ENCODE peak calls at places on chromosomes 2 and 18, in six cellular contexts. V, H, I, S, B and K are unnamed samples.

GRCh38 chr18:6069103-6069502 is 173.8 kb upstream of the TMEM200C start:
- DNase-seq in B (no peak), I (no peak), S (no peak), V (no peak), H (peak; percentile 56), K (no peak)

GRCh38 chr2:186493564-186494085 is 7.6 kb downstream of the ZC3H15 start:
- DNase-seq in S (no peak), V (no peak), B (no peak), I (no peak), H (no peak), K (no peak)

GRCh38 chr2:138814123-138814883 is 34.1 kb upstream of the NXPH2 start:
- DNase-seq in H (peak; percentile 42), B (no peak), I (no peak), S (no peak), V (no peak), K (no peak)

GRCh38 chr2:40317047-40317446 is 134.8 kb downstream of the SLC8A1 start:
- DNase-seq in V (no peak), B (no peak), S (no peak), H (peak; percentile 64), I (peak; percentile 42), K (no peak)

GRCh38 chr2:200159366-200159720 is 147.2 kb upstream of the SPATS2L start:
- DNase-seq in H (peak; percentile 11), I (no peak), V (no peak), S (no peak), B (no peak), K (no peak)

GRCh38 chr2:151156431-151156830 is 105.2 kb downstream of the RBM43 start:
- DNase-seq in S (no peak), H (no peak), I (peak; percentile 36), B (no peak), V (no peak), K (no peak)

GRCh38 chr2:230356084-230356483 is 29.1 kb downstream of the SP140L start:
- DNase-seq in V (no peak), S (no peak), H (no peak), I (peak; percentile 51), B (no peak), K (no peak)

GRCh38 chr2:20377738-20378137 is 27.1 kb upstream of the PUM2 start:
- DNase-seq in I (no peak), B (no peak), H (no peak), V (no peak), S (no peak), K (no peak)

GRCh38 chr2:69185807-69186206 is 172.8 kb downstream of the ANTXR1 start:
- DNase-seq in B (no peak), I (peak; percentile 91), H (peak; percentile 82), S (no peak), V (no peak), K (no peak)

GRCh38 chr2:70685771-70686171 is 82.2 kb downstream of the ADD2 start:
- DNase-seq in S (no peak), V (no peak), H (no peak), I (no peak), B (no peak), K (peak; percentile 46)

GRCh38 chr2:111671426-111672150 is 212.4 kb downstream of the ANAPC1 start:
- DNase-seq in I (peak; percentile 52), S (no peak), B (peak; percentile 35), H (no peak), V (peak; percentile 65), K (no peak)

GRCh38 chr18:39806519-39806918 is 2148.5 kb upstream of the PIK3C3 start:
- DNase-seq in I (peak; percentile 33), S (no peak), B (no peak), V (no peak), H (peak; percentile 15), K (no peak)

GRCh38 chr18:2898131-2898640 is 51.4 kb downstream of the EMILIN2 start:
- DNase-seq in V (no peak), I (peak; percentile 82), B (no peak), H (peak; percentile 71), S (no peak), K (no peak)

GRCh38 chr2:131155208-131155855 is 50.2 kb downstream of the PLEKHB2 start:
- DNase-seq in I (no peak), B (no peak), S (no peak), V (no peak), H (no peak), K (no peak)

GRCh38 chr18:53795610-53796009 is 428.9 kb downstream of the MBD2 start:
- DNase-seq in I (no peak), V (no peak), S (no peak), H (no peak), B (no peak), K (no peak)

GRCh38 chr2:203574824-203575223 is 39.7 kb upstream of the RAPH1 start:
- DNase-seq in H (no peak), V (no peak), I (no peak), S (no peak), B (no peak), K (no peak)

GRCh38 chr2:54556659-54557121 is 100.6 kb downstream of the SPTBN1 start:
- DNase-seq in V (no peak), I (peak; percentile 84), B (no peak), S (no peak), H (no peak), K (no peak)

GRCh38 chr2:7819860-7820259 is 862.0 kb upstream of the ID2 start:
- DNase-seq in H (no peak), I (no peak), V (no peak), B (no peak), S (no peak), K (no peak)

GRCh38 chr18:7358989-7359726 is 128.3 kb downstream of the LRRC30 start:
- DNase-seq in V (no peak), I (no peak), B (no peak), S (no peak), H (no peak), K (no peak)

GRCh38 chr2:19538411-19538963 is 180.1 kb upstream of the OSR1 start:
- DNase-seq in I (peak; percentile 92), V (peak; percentile 74), B (no peak), H (peak; percentile 99), S (no peak), K (no peak)

GRCh38 chr2:236715511-236715961 is 145.9 kb downstream of the ACKR3 start:
- DNase-seq in I (peak; percentile 52), S (no peak), B (peak; percentile 46), H (no peak), V (peak; percentile 54), K (no peak)
- H3K4me3 ChIP-seq in I (no peak overlapping the region), S (no peak overlapping the region), B (no peak overlapping the region), H (no peak overlapping the region), V (no peak overlapping the region), K (no peak overlapping the region)

DNA sequence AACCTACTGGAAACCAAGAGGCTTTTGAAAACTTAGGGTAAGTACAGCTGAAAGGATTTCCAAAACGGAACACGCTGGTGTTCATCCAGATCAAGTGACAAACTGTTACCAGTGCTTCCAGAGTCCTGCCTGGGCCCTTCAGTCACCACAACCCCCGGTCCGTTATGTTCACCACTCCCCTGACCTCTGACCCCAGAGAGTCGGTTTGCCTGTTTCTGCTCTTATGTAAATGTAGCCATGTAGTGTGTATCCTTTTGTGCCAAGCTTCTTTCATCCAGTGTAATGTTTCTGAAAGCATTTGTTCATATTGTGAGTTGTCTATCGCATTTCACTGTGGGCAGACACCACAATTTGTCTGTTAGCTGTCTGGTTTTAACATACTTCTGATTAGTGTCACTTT is 217.5 kb downstream of the NCK2 start:
- DNase-seq in S (no peak), H (no peak), B (no peak), V (no peak), I (no peak), K (no peak)
- H3K27ac ChIP-seq in S (no peak overlapping the region), H (no peak overlapping the region), B (no peak overlapping the region), V (no peak overlapping the region), I (no peak overlapping the region), K (no peak overlapping the region)

GRCh38 chr18:12283666-12284065 is 24.4 kb upstream of the TUBB6 start:
- DNase-seq in I (no peak), H (no peak), B (no peak), V (no peak), S (no peak), K (no peak)

GRCh38 chr18:12288406-12288762 is 19.7 kb upstream of the TUBB6 start:
- DNase-seq in H (no peak), V (no peak), I (no peak), B (no peak), S (no peak), K (no peak)

GRCh38 chr18:12283256-12283655 is 24.8 kb upstream of the TUBB6 start:
- DNase-seq in V (no peak), S (no peak), I (peak; percentile 55), H (peak; percentile 86), B (no peak), K (no peak)

GRCh38 chr18:12290086-12290485 is 18.0 kb upstream of the TUBB6 start:
- DNase-seq in H (no peak), S (no peak), V (no peak), I (no peak), B (no peak), K (peak; percentile 41)

DNA sequence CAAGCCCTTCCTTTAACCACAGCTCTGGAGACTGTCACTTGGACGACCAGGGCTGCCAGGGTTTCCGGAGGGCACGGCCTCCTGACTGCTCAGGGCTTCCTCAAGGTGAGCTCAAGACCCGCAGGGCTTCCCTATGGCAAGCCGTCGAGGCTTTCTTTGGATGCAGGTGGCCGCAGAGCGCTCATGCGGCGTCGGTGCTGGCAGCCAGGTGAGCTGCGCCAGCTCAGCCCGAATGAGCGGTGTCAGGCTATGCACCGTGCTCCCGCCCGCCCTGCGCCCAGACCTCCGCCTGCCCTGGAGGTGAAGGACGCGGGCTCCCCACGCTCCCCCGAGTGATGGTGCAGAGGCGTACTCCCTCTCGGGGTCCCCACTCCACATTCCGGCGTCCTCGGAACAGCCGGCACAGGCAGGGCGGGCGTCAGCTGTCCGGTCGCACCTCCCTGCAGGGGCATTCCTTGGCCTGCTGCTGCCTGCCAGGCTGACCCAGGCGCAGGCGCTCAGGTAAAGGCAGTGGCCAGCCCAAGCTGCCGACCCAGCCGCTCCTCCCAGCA is 20.8 kb upstream of the TUBB6 start:
- DNase-seq in B (no peak), S (no peak), I (no peak), V (no peak), H (no peak), K (peak; percentile 71)
- H3K4me3 ChIP-seq in B (peak overlapping the region; percentile 48), S (peak overlapping the region; percentile 43), I (peak overlapping the region; percentile 73), V (peak overlapping the region; percentile 49), H (peak overlapping the region; percentile 70), K (peak overlapping the region; percentile 45)

GRCh38 chr2:42928692-42929576 is 136.6 kb upstream of the HAAO start:
- DNase-seq in H (peak; percentile 19), B (no peak), V (peak; percentile 71), I (peak; percentile 62), S (no peak), K (peak; percentile 57)

GRCh38 chr2:42931147-42931817 is 138.9 kb upstream of the HAAO start:
- DNase-seq in S (no peak), I (peak; percentile 53), V (no peak), B (no peak), H (no peak), K (peak; percentile 29)

GRCh38 chr2:42929985-42930581 is 137.7 kb upstream of the HAAO start:
- DNase-seq in S (no peak), I (peak; percentile 89), B (no peak), H (no peak), V (no peak), K (peak; percentile 51)

GRCh38 chr2:42928161-42928691 is 135.8 kb upstream of the HAAO start:
- DNase-seq in B (no peak), V (no peak), S (no peak), H (no peak), I (no peak), K (no peak)

DNA sequence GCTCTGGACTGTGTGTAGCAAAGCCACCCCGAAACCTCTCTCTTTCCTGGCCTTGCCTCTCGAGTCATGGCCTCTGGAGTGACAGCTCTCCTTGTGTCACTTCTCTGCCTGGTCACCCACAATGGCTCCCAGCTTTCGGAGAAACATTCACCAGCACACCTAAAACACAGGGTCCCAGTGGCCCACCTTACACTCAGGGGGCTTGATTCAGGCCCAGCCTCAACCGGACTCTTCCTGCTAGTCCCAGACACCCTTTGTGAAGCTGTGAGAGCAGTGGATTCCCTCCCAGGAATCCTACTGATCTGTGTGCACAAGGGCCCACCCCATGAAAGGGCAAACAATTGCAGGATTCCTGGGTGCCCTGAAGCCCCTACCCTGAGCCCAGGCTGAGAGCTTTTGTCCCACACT is 137.2 kb upstream of the HAAO start:
- DNase-seq in H (no peak), S (no peak), I (no peak), V (no peak), B (no peak), K (peak; percentile 46)
- H3K27ac ChIP-seq in H (no peak overlapping the region), S (no peak overlapping the region), I (peak overlapping the region; percentile 73), V (peak overlapping the region; percentile 88), B (peak overlapping the region; percentile 89), K (peak overlapping the region; percentile 86)